ENCODE peak calls at places on chromosomes 11 and 22, in four cellular contexts. G is fibroblast of lung, M is activated T-helper 1 cell treated with Interleukin-2 at 50 U/mL for 16 hours, J is cardiac muscle cell. V is an unnamed sample.

GRCh38 chr22:32985899-32986772 is 72.0 kb downstream of the SYN3 start:
- DNase-seq in G (peak), M (no peak), J (peak), V (peak)

GRCh38 chr11:128467610-128468041 is 119.7 kb downstream of the ETS1 start:
- DNase-seq in G (peak), M (no peak), J (no peak), V (no peak)

GRCh38 chr11:103773059-103773458 is 263.4 kb upstream of the DDI1 start:
- DNase-seq in G (peak), M (no peak), J (no peak), V (no peak)

GRCh38 chr11:44852159-44852707 is 98.5 kb downstream of the TP53I11 start:
- DNase-seq in G (no peak), M (no peak), J (no peak), V (no peak)

GRCh38 chr22:38886333-38886732 is 14.3 kb upstream of the CBX6 start:
- DNase-seq in G (no peak), M (no peak), J (no peak), V (peak)

GRCh38 chr11:83717551-83717950 is 431.4 kb upstream of the CCDC90B start:
- DNase-seq in G (no peak), M (no peak), J (no peak), V (no peak)

GRCh38 chr22:24681236-24681635 is 78.2 kb downstream of the GGT1 start:
- DNase-seq in G (peak), M (no peak), J (no peak), V (no peak)

GRCh38 chr11:68528630-68529029 is 68.1 kb downstream of the PPP6R3 start:
- DNase-seq in G (no peak), M (no peak), J (peak), V (no peak)

GRCh38 chr11:112128483-112129121 is 35.3 kb downstream of the IL18 start:
- DNase-seq in G (peak), M (no peak), J (no peak), V (peak)

GRCh38 chr11:55707029-55707428 is 45.0 kb downstream of the OR4C6 start:
- DNase-seq in G (peak), M (no peak), J (no peak), V (no peak)

GRCh38 chr11:70788247-70789022 is 390.1 kb downstream of the CTTN start:
- DNase-seq in G (peak), M (no peak), J (no peak), V (peak)

GRCh38 chr11:70399681-70400112 is 1.4 kb downstream of the CTTN start:
- DNase-seq in G (peak), M (no peak), J (peak), V (peak)

GRCh38 chr22:39212721-39213376 is 31.9 kb downstream of the PDGFB start:
- DNase-seq in G (peak), M (no peak), J (no peak), V (no peak)

GRCh38 chr11:15624701-15625100 is 510.0 kb downstream of the INSC start:
- DNase-seq in G (no peak), M (no peak), J (no peak), V (no peak)

GRCh38 chr11:43545610-43546009 is 134.9 kb upstream of the HSD17B12 start:
- DNase-seq in G (no peak), M (no peak), J (no peak), V (no peak)

GRCh38 chr11:69362315-69362714 is 68.4 kb downstream of the MYEOV start:
- DNase-seq in G (no peak), M (no peak), J (no peak), V (no peak)

GRCh38 chr11:74948546-74948897 is 369 bp downstream of the XRRA1 start:
- DNase-seq in G (peak), M (no peak), J (no peak), V (no peak)

GRCh38 chr11:75035911-75036536 is 47.3 kb downstream of the NEU3 start:
- DNase-seq in G (no peak), M (no peak), J (no peak), V (no peak)

GRCh38 chr11:87150936-87151335 is 113.2 kb downstream of the TMEM135 start:
- DNase-seq in G (peak), M (no peak), J (no peak), V (no peak)

GRCh38 chr22:23696326-23696851 is 5.6 kb downstream of the RGL4 start:
- DNase-seq in G (peak), M (peak), J (no peak), V (peak)

GRCh38 chr11:85874265-85874664 is 19.1 kb downstream of the CCDC83 start:
- DNase-seq in G (peak), M (no peak), J (no peak), V (no peak)

GRCh38 chr11:67015048-67015447 is 7.9 kb upstream of the SYT12 start:
- DNase-seq in G (no peak), M (no peak), J (no peak), V (no peak)

GRCh38 chr11:69253028-69253427 is 40.9 kb upstream of the MYEOV start:
- DNase-seq in G (peak), M (no peak), J (no peak), V (no peak)

GRCh38 chr11:93741882-93742226 is 382 bp downstream of the C11orf54 start:
- DNase-seq in G (peak), M (no peak), J (no peak), V (peak)

GRCh38 chr11:43556269-43556668 is 124.3 kb upstream of the HSD17B12 start:
- DNase-seq in G (no peak), M (no peak), J (no peak), V (no peak)

GRCh38 chr11:134119094-134119493 is 50.2 kb downstream of the JAM3 start:
- DNase-seq in G (peak), M (no peak), J (no peak), V (no peak)

GRCh38 chr11:46238078-46238966 is 39.1 kb upstream of the CREB3L1 start:
- DNase-seq in G (peak), M (peak), J (peak), V (peak)

GRCh38 chr11:128940603-128941002 is 2.1 kb downstream of the TP53AIP1 start:
- DNase-seq in G (no peak), M (no peak), J (no peak), V (no peak)

GRCh38 chr11:3052109-3052479 is 5.1 kb downstream of the CARS1 start:
- DNase-seq in G (no peak), M (no peak), J (no peak), V (no peak)

GRCh38 chr11:69644071-69644961 is 3.4 kb downstream of the CCND1 start:
- DNase-seq in G (peak), M (no peak), J (peak), V (peak)

GRCh38 chr22:37749831-37750595 is 53.2 kb downstream of the TRIOBP start:
- DNase-seq in G (peak), M (no peak), J (peak), V (peak)

GRCh38 chr11:57260937-57261783 is 24.1 kb upstream of the APLNR start:
- DNase-seq in G (no peak), M (no peak), J (no peak), V (no peak)

GRCh38 chr11:116725434-116726221 is 47.2 kb downstream of the BUD13 start:
- DNase-seq in G (peak), M (no peak), J (no peak), V (peak)

GRCh38 chr11:64609436-64610047 is 18.5 kb downstream of the SLC22A12 start:
- DNase-seq in G (no peak), M (no peak), J (no peak), V (no peak)

GRCh38 chr22:38104084-38104483 is 6.4 kb downstream of the BAIAP2L2 start:
- DNase-seq in G (no peak), M (no peak), J (peak), V (peak)

GRCh38 chr22:26174280-26174679 is 5.0 kb downstream of the SEZ6L start:
- DNase-seq in G (no peak), M (no peak), J (peak), V (peak)

GRCh38 chr22:32204856-32205722 is at the start of gene RFPL2:
- DNase-seq in G (peak), M (no peak), J (peak), V (no peak)